ENCODE peak calls at places on chromosome 13, in ten cellular contexts. One of them, this sample, is unnamed.

GRCh38 chr13:30565658-30566057 is 52.1 kb upstream of the USPL1 start:
- DNase-seq in activated naive CD8-positive, alpha-beta T cell treated with anti-CD3 and anti-CD28 coated beads for 36 hours: no peak
- DNase-seq in substantia nigra: no peak
- DNase-seq in pancreas: no peak
- DNase-seq in stimulated activated naive CD8-positive, alpha-beta T cell treated with anti-CD3 and anti-CD28 coated beads, Interleukin-15, Interleukin-2, amounts not matched to agents 100 U/mL and 50 U/mL, for 24 hours: no peak
- DNase-seq in progenitor cell of endocrine pancreas: no peak
- DNase-seq in cardiac muscle cell: no peak
- DNase-seq in omental fat pad: no peak
- DNase-seq in bronchial epithelial cell: no peak
- DNase-seq in stimulated activated CD4-positive, alpha-beta T cell treated with anti-CD3 and anti-CD28 coated beads, Interleukin-15, amount 100 ng/mL, for 48 hours: no peak
- DNase-seq in this sample: no peak

GRCh38 chr13:52786747-52787146 is 47.1 kb upstream of the CNMD start:
- DNase-seq in activated naive CD8-positive, alpha-beta T cell treated with anti-CD3 and anti-CD28 coated beads for 36 hours: no peak
- DNase-seq in substantia nigra: peak
- DNase-seq in pancreas: no peak
- DNase-seq in stimulated activated naive CD8-positive, alpha-beta T cell treated with anti-CD3 and anti-CD28 coated beads, Interleukin-15, Interleukin-2, amounts not matched to agents 100 U/mL and 50 U/mL, for 24 hours: no peak
- DNase-seq in progenitor cell of endocrine pancreas: no peak
- DNase-seq in cardiac muscle cell: no peak
- DNase-seq in omental fat pad: no peak
- DNase-seq in bronchial epithelial cell: no peak
- DNase-seq in stimulated activated CD4-positive, alpha-beta T cell treated with anti-CD3 and anti-CD28 coated beads, Interleukin-15, amount 100 ng/mL, for 48 hours: no peak
- DNase-seq in this sample: no peak

GRCh38 chr13:56356690-56357089 is 784.0 kb upstream of the PRR20A start:
- DNase-seq in activated naive CD8-positive, alpha-beta T cell treated with anti-CD3 and anti-CD28 coated beads for 36 hours: no peak
- DNase-seq in substantia nigra: no peak
- DNase-seq in pancreas: no peak
- DNase-seq in stimulated activated naive CD8-positive, alpha-beta T cell treated with anti-CD3 and anti-CD28 coated beads, Interleukin-15, Interleukin-2, amounts not matched to agents 100 U/mL and 50 U/mL, for 24 hours: no peak
- DNase-seq in progenitor cell of endocrine pancreas: no peak
- DNase-seq in cardiac muscle cell: no peak
- DNase-seq in omental fat pad: no peak
- DNase-seq in bronchial epithelial cell: peak
- DNase-seq in stimulated activated CD4-positive, alpha-beta T cell treated with anti-CD3 and anti-CD28 coated beads, Interleukin-15, amount 100 ng/mL, for 48 hours: no peak
- DNase-seq in this sample: no peak

GRCh38 chr13:28538932-28539331 is 44.0 kb upstream of the FLT1 start:
- DNase-seq in activated naive CD8-positive, alpha-beta T cell treated with anti-CD3 and anti-CD28 coated beads for 36 hours: no peak
- DNase-seq in substantia nigra: no peak
- DNase-seq in pancreas: no peak
- DNase-seq in stimulated activated naive CD8-positive, alpha-beta T cell treated with anti-CD3 and anti-CD28 coated beads, Interleukin-15, Interleukin-2, amounts not matched to agents 100 U/mL and 50 U/mL, for 24 hours: no peak
- DNase-seq in progenitor cell of endocrine pancreas: no peak
- DNase-seq in cardiac muscle cell: no peak
- DNase-seq in omental fat pad: no peak
- DNase-seq in bronchial epithelial cell: no peak
- DNase-seq in stimulated activated CD4-positive, alpha-beta T cell treated with anti-CD3 and anti-CD28 coated beads, Interleukin-15, amount 100 ng/mL, for 48 hours: no peak
- DNase-seq in this sample: no peak

GRCh38 chr13:24038405-24038804 is 122.1 kb upstream of the SPATA13 start:
- DNase-seq in activated naive CD8-positive, alpha-beta T cell treated with anti-CD3 and anti-CD28 coated beads for 36 hours: no peak
- DNase-seq in substantia nigra: no peak
- DNase-seq in pancreas: no peak
- DNase-seq in stimulated activated naive CD8-positive, alpha-beta T cell treated with anti-CD3 and anti-CD28 coated beads, Interleukin-15, Interleukin-2, amounts not matched to agents 100 U/mL and 50 U/mL, for 24 hours: no peak
- DNase-seq in progenitor cell of endocrine pancreas: no peak
- DNase-seq in cardiac muscle cell: no peak
- DNase-seq in omental fat pad: no peak
- DNase-seq in bronchial epithelial cell: no peak
- DNase-seq in stimulated activated CD4-positive, alpha-beta T cell treated with anti-CD3 and anti-CD28 coated beads, Interleukin-15, amount 100 ng/mL, for 48 hours: no peak
- DNase-seq in this sample: peak

GRCh38 chr13:34750078-34750703 is 191.9 kb upstream of the NBEA start:
- DNase-seq in activated naive CD8-positive, alpha-beta T cell treated with anti-CD3 and anti-CD28 coated beads for 36 hours: peak
- DNase-seq in substantia nigra: no peak
- DNase-seq in pancreas: peak
- DNase-seq in stimulated activated naive CD8-positive, alpha-beta T cell treated with anti-CD3 and anti-CD28 coated beads, Interleukin-15, Interleukin-2, amounts not matched to agents 100 U/mL and 50 U/mL, for 24 hours: no peak
- DNase-seq in progenitor cell of endocrine pancreas: no peak
- DNase-seq in cardiac muscle cell: peak
- DNase-seq in omental fat pad: no peak
- DNase-seq in bronchial epithelial cell: no peak
- DNase-seq in stimulated activated CD4-positive, alpha-beta T cell treated with anti-CD3 and anti-CD28 coated beads, Interleukin-15, amount 100 ng/mL, for 48 hours: no peak
- DNase-seq in this sample: no peak

GRCh38 chr13:70043685-70044084 is 63.9 kb upstream of the ATXN8OS start:
- DNase-seq in activated naive CD8-positive, alpha-beta T cell treated with anti-CD3 and anti-CD28 coated beads for 36 hours: no peak
- DNase-seq in substantia nigra: no peak
- DNase-seq in pancreas: no peak
- DNase-seq in stimulated activated naive CD8-positive, alpha-beta T cell treated with anti-CD3 and anti-CD28 coated beads, Interleukin-15, Interleukin-2, amounts not matched to agents 100 U/mL and 50 U/mL, for 24 hours: no peak
- DNase-seq in progenitor cell of endocrine pancreas: no peak
- DNase-seq in cardiac muscle cell: no peak
- DNase-seq in omental fat pad: no peak
- DNase-seq in bronchial epithelial cell: peak
- DNase-seq in stimulated activated CD4-positive, alpha-beta T cell treated with anti-CD3 and anti-CD28 coated beads, Interleukin-15, amount 100 ng/mL, for 48 hours: no peak
- DNase-seq in this sample: peak

GRCh38 chr13:39051157-39051556 is 12.9 kb downstream of the NHLRC3 start:
- DNase-seq in activated naive CD8-positive, alpha-beta T cell treated with anti-CD3 and anti-CD28 coated beads for 36 hours: no peak
- DNase-seq in substantia nigra: no peak
- DNase-seq in pancreas: no peak
- DNase-seq in stimulated activated naive CD8-positive, alpha-beta T cell treated with anti-CD3 and anti-CD28 coated beads, Interleukin-15, Interleukin-2, amounts not matched to agents 100 U/mL and 50 U/mL, for 24 hours: no peak
- DNase-seq in progenitor cell of endocrine pancreas: no peak
- DNase-seq in cardiac muscle cell: peak
- DNase-seq in omental fat pad: no peak
- DNase-seq in bronchial epithelial cell: peak
- DNase-seq in stimulated activated CD4-positive, alpha-beta T cell treated with anti-CD3 and anti-CD28 coated beads, Interleukin-15, amount 100 ng/mL, for 48 hours: no peak
- DNase-seq in this sample: peak

GRCh38 chr13:30045916-30046704 is 195.7 kb upstream of the UBL3 start:
- DNase-seq in activated naive CD8-positive, alpha-beta T cell treated with anti-CD3 and anti-CD28 coated beads for 36 hours: no peak
- DNase-seq in substantia nigra: no peak
- DNase-seq in pancreas: no peak
- DNase-seq in stimulated activated naive CD8-positive, alpha-beta T cell treated with anti-CD3 and anti-CD28 coated beads, Interleukin-15, Interleukin-2, amounts not matched to agents 100 U/mL and 50 U/mL, for 24 hours: no peak
- DNase-seq in progenitor cell of endocrine pancreas: no peak
- DNase-seq in cardiac muscle cell: no peak
- DNase-seq in omental fat pad: no peak
- DNase-seq in bronchial epithelial cell: peak
- DNase-seq in stimulated activated CD4-positive, alpha-beta T cell treated with anti-CD3 and anti-CD28 coated beads, Interleukin-15, amount 100 ng/mL, for 48 hours: no peak
- DNase-seq in this sample: peak

GRCh38 chr13:57932071-57932470 is 300.5 kb downstream of the PCDH17 start:
- DNase-seq in activated naive CD8-positive, alpha-beta T cell treated with anti-CD3 and anti-CD28 coated beads for 36 hours: no peak
- DNase-seq in substantia nigra: no peak
- DNase-seq in pancreas: no peak
- DNase-seq in stimulated activated naive CD8-positive, alpha-beta T cell treated with anti-CD3 and anti-CD28 coated beads, Interleukin-15, Interleukin-2, amounts not matched to agents 100 U/mL and 50 U/mL, for 24 hours: no peak
- DNase-seq in progenitor cell of endocrine pancreas: no peak
- DNase-seq in cardiac muscle cell: no peak
- DNase-seq in omental fat pad: no peak
- DNase-seq in bronchial epithelial cell: no peak
- DNase-seq in stimulated activated CD4-positive, alpha-beta T cell treated with anti-CD3 and anti-CD28 coated beads, Interleukin-15, amount 100 ng/mL, for 48 hours: no peak
- DNase-seq in this sample: no peak

GRCh38 chr13:80337706-80338105 is 3.2 kb downstream of the SPRY2 start:
- DNase-seq in activated naive CD8-positive, alpha-beta T cell treated with anti-CD3 and anti-CD28 coated beads for 36 hours: no peak
- DNase-seq in substantia nigra: no peak
- DNase-seq in pancreas: no peak
- DNase-seq in stimulated activated naive CD8-positive, alpha-beta T cell treated with anti-CD3 and anti-CD28 coated beads, Interleukin-15, Interleukin-2, amounts not matched to agents 100 U/mL and 50 U/mL, for 24 hours: no peak
- DNase-seq in progenitor cell of endocrine pancreas: no peak
- DNase-seq in cardiac muscle cell: no peak
- DNase-seq in omental fat pad: no peak
- DNase-seq in bronchial epithelial cell: peak
- DNase-seq in stimulated activated CD4-positive, alpha-beta T cell treated with anti-CD3 and anti-CD28 coated beads, Interleukin-15, amount 100 ng/mL, for 48 hours: no peak
- DNase-seq in this sample: peak

GRCh38 chr13:31951215-31951678 is 80.3 kb upstream of the FRY start:
- DNase-seq in activated naive CD8-positive, alpha-beta T cell treated with anti-CD3 and anti-CD28 coated beads for 36 hours: no peak
- DNase-seq in substantia nigra: peak
- DNase-seq in pancreas: peak
- DNase-seq in stimulated activated naive CD8-positive, alpha-beta T cell treated with anti-CD3 and anti-CD28 coated beads, Interleukin-15, Interleukin-2, amounts not matched to agents 100 U/mL and 50 U/mL, for 24 hours: no peak
- DNase-seq in progenitor cell of endocrine pancreas: no peak
- DNase-seq in cardiac muscle cell: peak
- DNase-seq in omental fat pad: no peak
- DNase-seq in bronchial epithelial cell: peak
- DNase-seq in stimulated activated CD4-positive, alpha-beta T cell treated with anti-CD3 and anti-CD28 coated beads, Interleukin-15, amount 100 ng/mL, for 48 hours: no peak
- DNase-seq in this sample: peak